ENCODE peak calls at places on chromosomes 6 and 20, in four cellular contexts. One of them, this sample, is unnamed.

GRCh38 chr6:36727491-36728021 is 29.9 kb downstream of the RAB44 start:
- DNase-seq in H1: no peak
- DNase-seq in HepG2: no peak
- DNase-seq in GM12878: peak
- DNase-seq in this sample: no peak

GRCh38 chr6:143024977-143025376 is 35.7 kb upstream of the AIG1 start:
- DNase-seq in H1: no peak
- DNase-seq in HepG2: no peak
- DNase-seq in GM12878: no peak
- DNase-seq in this sample: no peak

GRCh38 chr6:148629197-148629909 is 117.5 kb upstream of the UST start:
- DNase-seq in H1: no peak
- DNase-seq in HepG2: no peak
- DNase-seq in GM12878: no peak
- DNase-seq in this sample: no peak

GRCh38 chr20:45538209-45538798 is 978 bp downstream of the WFDC6 start:
- DNase-seq in H1: peak
- DNase-seq in HepG2: no peak
- DNase-seq in GM12878: no peak
- DNase-seq in this sample: peak

GRCh38 chr6:88547768-88548167 is 381.6 kb upstream of the CNR1 start:
- DNase-seq in H1: no peak
- DNase-seq in HepG2: no peak
- DNase-seq in GM12878: no peak
- DNase-seq in this sample: no peak

GRCh38 chr20:49430320-49430719 is 52.1 kb downstream of the KCNB1 start:
- DNase-seq in H1: no peak
- DNase-seq in HepG2: no peak
- DNase-seq in GM12878: no peak
- DNase-seq in this sample: no peak

GRCh38 chr6:143744593-143745151 is 66.9 kb downstream of the PHACTR2 start:
- DNase-seq in H1: no peak
- DNase-seq in HepG2: peak
- DNase-seq in GM12878: no peak
- DNase-seq in this sample: no peak

GRCh38 chr6:98716341-98716740 is 118.0 kb upstream of the POU3F2 start:
- DNase-seq in H1: peak
- DNase-seq in HepG2: peak
- DNase-seq in GM12878: no peak
- DNase-seq in this sample: no peak

GRCh38 chr6:88013015-88013414 is 34.6 kb upstream of the SPACA1 start:
- DNase-seq in H1: no peak
- DNase-seq in HepG2: no peak
- DNase-seq in GM12878: no peak
- DNase-seq in this sample: no peak

GRCh38 chr20:64103871-64104666 is 3.3 kb downstream of the NPBWR2 start:
- DNase-seq in H1: peak
- DNase-seq in HepG2: no peak
- DNase-seq in GM12878: no peak
- DNase-seq in this sample: no peak

GRCh38 chr20:35503841-35504460 is 25.5 kb downstream of the C20orf173 start:
- DNase-seq in H1: no peak
- DNase-seq in HepG2: no peak
- DNase-seq in GM12878: no peak
- DNase-seq in this sample: no peak

GRCh38 chr6:84926756-84927155 is 162.4 kb upstream of the TBX18 start:
- DNase-seq in H1: no peak
- DNase-seq in HepG2: no peak
- DNase-seq in GM12878: no peak
- DNase-seq in this sample: no peak

GRCh38 chr6:134093007-134093573 is 40.7 kb upstream of the SLC2A12 start:
- DNase-seq in H1: no peak
- DNase-seq in HepG2: no peak
- DNase-seq in GM12878: peak
- DNase-seq in this sample: no peak

GRCh38 chr6:5723905-5724691 is 282.6 kb downstream of the NRN1 start:
- DNase-seq in H1: no peak
- DNase-seq in HepG2: no peak
- DNase-seq in GM12878: peak
- DNase-seq in this sample: no peak

GRCh38 chr20:24746351-24746685 is 202.8 kb upstream of the CST7 start:
- DNase-seq in H1: no peak
- DNase-seq in HepG2: no peak
- DNase-seq in GM12878: no peak
- DNase-seq in this sample: no peak

GRCh38 chr20:58084966-58085365 is 143.5 kb downstream of the ANKRD60 start:
- DNase-seq in H1: peak
- DNase-seq in HepG2: no peak
- DNase-seq in GM12878: no peak
- DNase-seq in this sample: no peak

GRCh38 chr20:17518339-17519052 is 12.7 kb downstream of the BFSP1 start:
- DNase-seq in H1: peak
- DNase-seq in HepG2: no peak
- DNase-seq in GM12878: no peak
- DNase-seq in this sample: peak

GRCh38 chr6:38115633-38116022 is 296.1 kb downstream of the ZFAND3 start:
- DNase-seq in H1: no peak
- DNase-seq in HepG2: no peak
- DNase-seq in GM12878: no peak
- DNase-seq in this sample: no peak

GRCh38 chr6:153301602-153302001 is 170.5 kb upstream of the RGS17 start:
- DNase-seq in H1: peak
- DNase-seq in HepG2: no peak
- DNase-seq in GM12878: no peak
- DNase-seq in this sample: no peak

GRCh38 chr6:34143196-34143883 is 2.5 kb downstream of the GRM4 start:
- DNase-seq in H1: no peak
- DNase-seq in HepG2: no peak
- DNase-seq in GM12878: no peak
- DNase-seq in this sample: no peak

GRCh38 chr6:145569140-145569539 is 166.2 kb downstream of the EPM2A start:
- DNase-seq in H1: no peak
- DNase-seq in HepG2: no peak
- DNase-seq in GM12878: no peak
- DNase-seq in this sample: no peak

GRCh38 chr6:27332692-27333641 is 20.9 kb upstream of the POM121L2 start:
- DNase-seq in H1: peak
- DNase-seq in HepG2: peak
- DNase-seq in GM12878: peak
- DNase-seq in this sample: peak

GRCh38 chr6:106509420-106510089 is 119.7 kb downstream of the RTN4IP1 start:
- DNase-seq in H1: peak
- DNase-seq in HepG2: peak
- DNase-seq in GM12878: no peak
- DNase-seq in this sample: no peak

GRCh38 chr20:61483336-61484067 is 231.4 kb downstream of the CDH4 start:
- DNase-seq in H1: no peak
- DNase-seq in HepG2: no peak
- DNase-seq in GM12878: no peak
- DNase-seq in this sample: no peak

GRCh38 chr20:36091561-36092423 is 62.7 kb upstream of the EPB41L1 start:
- DNase-seq in H1: peak
- DNase-seq in HepG2: no peak
- DNase-seq in GM12878: no peak
- DNase-seq in this sample: no peak

GRCh38 chr6:134303903-134304302 is 14.0 kb downstream of the SGK1 start:
- DNase-seq in H1: no peak
- DNase-seq in HepG2: no peak
- DNase-seq in GM12878: no peak
- DNase-seq in this sample: no peak

GRCh38 chr6:14074723-14075503 is 42.7 kb upstream of the CD83 start:
- DNase-seq in H1: no peak
- DNase-seq in HepG2: no peak
- DNase-seq in GM12878: no peak
- DNase-seq in this sample: no peak

GRCh38 chr6:95431637-95432228 is 145.6 kb upstream of the MANEA start:
- DNase-seq in H1: peak
- DNase-seq in HepG2: peak
- DNase-seq in GM12878: no peak
- DNase-seq in this sample: peak

GRCh38 chr20:63554361-63555278 is 661 bp downstream of the FNDC11 start:
- DNase-seq in H1: no peak
- DNase-seq in HepG2: no peak
- DNase-seq in GM12878: no peak
- DNase-seq in this sample: no peak

GRCh38 chr20:63351811-63352591 is 9.1 kb downstream of the CHRNA4 start:
- DNase-seq in H1: peak
- DNase-seq in HepG2: no peak
- DNase-seq in GM12878: no peak
- DNase-seq in this sample: no peak

GRCh38 chr20:36093025-36093803 is 61.3 kb upstream of the EPB41L1 start:
- DNase-seq in H1: no peak
- DNase-seq in HepG2: no peak
- DNase-seq in GM12878: no peak
- DNase-seq in this sample: no peak

DNA sequence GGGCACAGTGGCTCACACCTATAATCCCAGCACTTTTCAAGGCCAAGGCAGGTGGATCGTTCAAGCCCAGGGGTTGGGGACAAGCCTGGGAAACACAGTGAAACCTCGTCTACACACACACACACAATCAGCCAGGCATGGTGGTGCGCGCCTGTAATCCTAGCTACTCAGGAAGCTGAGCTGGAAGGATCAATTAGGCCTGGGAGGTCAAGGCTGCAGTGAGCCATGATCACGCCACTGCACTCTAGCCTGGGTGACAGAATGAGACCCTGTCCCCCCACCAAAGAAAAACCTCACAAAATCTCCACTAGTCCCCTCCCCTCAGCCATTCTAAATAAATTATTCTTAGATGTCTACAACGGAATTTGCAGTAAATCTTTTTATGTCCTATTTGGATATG is 165.1 kb downstream of the SLC16A10 start:
- DNase-seq in H1: no peak
- DNase-seq in HepG2: no peak
- DNase-seq in GM12878: no peak
- DNase-seq in this sample: no peak
- TF ChIP-seq CBX5 in H1: no peak
- TF ChIP-seq CBX5 in HepG2: no peak
- TF ChIP-seq CBX5 in GM12878: no peak
- TF ChIP-seq CBX5 in this sample: no peak

DNA sequence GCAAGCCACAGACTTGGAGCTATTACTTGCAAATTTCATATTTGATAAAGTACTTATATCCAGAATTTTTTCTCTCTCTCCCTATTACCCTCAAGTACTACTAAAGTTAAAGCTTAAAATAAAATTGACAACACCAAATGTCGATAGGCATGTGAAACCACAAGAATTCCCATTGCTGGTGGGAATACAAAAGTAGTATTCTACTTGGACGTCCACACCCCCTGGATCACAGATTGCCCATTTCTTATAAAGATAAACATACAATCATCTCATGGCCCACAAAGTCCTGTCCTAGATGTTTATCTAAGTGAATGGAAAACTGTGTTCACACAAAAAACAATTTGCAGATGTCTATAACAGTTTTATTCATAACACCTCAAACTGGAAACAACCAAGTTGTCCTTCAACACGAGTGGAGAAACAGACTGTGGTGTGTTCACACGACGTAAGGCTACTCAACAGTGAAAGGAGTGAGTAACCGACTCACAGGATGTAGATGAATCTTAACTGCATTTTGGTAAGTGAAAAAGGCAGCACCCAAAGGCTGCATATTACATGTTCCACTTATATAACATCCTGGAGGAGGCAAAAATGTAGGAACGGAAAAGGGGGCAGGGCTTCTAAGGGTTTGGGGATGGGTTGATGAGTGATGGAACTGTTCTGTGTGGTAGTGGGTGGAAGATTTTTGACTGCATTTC is 297.4 kb downstream of the THBS2 start:
- DNase-seq in H1: no peak
- DNase-seq in HepG2: no peak
- DNase-seq in GM12878: no peak
- DNase-seq in this sample: no peak
- TF ChIP-seq CBX5 in H1: no peak
- TF ChIP-seq CBX5 in HepG2: no peak
- TF ChIP-seq CBX5 in GM12878: no peak
- TF ChIP-seq CBX5 in this sample: no peak

GRCh38 chr6:16326971-16327776 is 88.8 kb downstream of the GMPR start:
- DNase-seq in H1: no peak
- DNase-seq in HepG2: no peak
- DNase-seq in GM12878: no peak
- DNase-seq in this sample: no peak

GRCh38 chr6:16324622-16325225 is 86.3 kb downstream of the GMPR start:
- DNase-seq in H1: no peak
- DNase-seq in HepG2: no peak
- DNase-seq in GM12878: no peak
- DNase-seq in this sample: no peak

GRCh38 chr6:16324184-16324583 is 85.8 kb downstream of the GMPR start:
- DNase-seq in H1: no peak
- DNase-seq in HepG2: peak
- DNase-seq in GM12878: no peak
- DNase-seq in this sample: no peak

GRCh38 chr6:16326531-16326930 is 88.1 kb downstream of the GMPR start:
- DNase-seq in H1: no peak
- DNase-seq in HepG2: no peak
- DNase-seq in GM12878: no peak
- DNase-seq in this sample: no peak

GRCh38 chr6:16327777-16328325 is 89.5 kb downstream of the GMPR start:
- DNase-seq in H1: no peak
- DNase-seq in HepG2: no peak
- DNase-seq in GM12878: no peak
- DNase-seq in this sample: no peak
- TF ChIP-seq CBX5 in H1: no peak
- TF ChIP-seq CBX5 in HepG2: no peak
- TF ChIP-seq CBX5 in GM12878: no peak
- TF ChIP-seq CBX5 in this sample: no peak

DNA sequence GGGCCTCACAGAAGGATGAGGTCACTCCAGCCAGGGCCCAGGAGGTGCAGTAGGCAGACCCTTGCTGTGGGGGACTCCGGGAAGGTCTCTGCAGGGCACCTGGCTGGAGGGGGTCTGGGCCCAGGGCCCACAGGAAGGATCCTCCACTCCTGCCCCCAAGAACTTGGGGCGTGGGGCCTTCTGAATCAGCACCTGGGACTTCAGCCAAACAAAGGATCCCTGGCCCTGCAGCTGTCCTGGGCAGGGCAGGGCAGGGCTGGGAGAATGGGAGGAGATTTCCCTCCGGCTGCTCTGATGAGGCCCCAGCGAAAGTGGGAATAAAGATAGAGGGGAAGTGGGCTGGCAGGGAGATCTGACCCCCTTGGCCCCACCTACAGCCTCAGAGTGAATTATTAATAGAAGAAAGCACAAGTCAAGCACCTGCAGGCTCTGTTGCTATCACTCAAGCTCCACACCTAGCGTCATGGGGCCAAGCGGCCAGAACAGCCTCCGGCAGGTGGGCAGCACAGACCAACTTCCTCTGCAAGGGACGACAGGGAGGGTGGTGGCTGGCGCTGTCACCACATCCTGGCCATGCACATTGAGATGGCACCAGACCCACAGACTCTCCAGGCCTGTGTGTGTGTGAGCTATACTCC is 61.6 kb upstream of the MRPS10 start:
- DNase-seq in H1: no peak
- DNase-seq in HepG2: no peak
- DNase-seq in GM12878: no peak
- DNase-seq in this sample: no peak
- TF ChIP-seq CBX5 in H1: no peak
- TF ChIP-seq CBX5 in HepG2: no peak
- TF ChIP-seq CBX5 in GM12878: no peak
- TF ChIP-seq CBX5 in this sample: no peak

This sample was measured in K562.